ENCODE peak calls at places on chromosome 7, in five cellular contexts. H is HCT116, G is K562, W is HepG2, R is SK-N-SH. A is an unnamed sample.

GRCh38 chr7:74051629-74052410 is 23.8 kb downstream of the ELN start:
- DNase-seq in G (peak; percentile 82), W (peak; percentile 56), H (peak; percentile 34), R (peak; percentile 74), A (peak; percentile 43)

GRCh38 chr7:4244635-4245034 is 437.5 kb upstream of the FOXK1 start:
- DNase-seq in R (no peak), G (no peak), W (no peak), H (no peak), A (no peak)

GRCh38 chr7:99631311-99632109 is 14.8 kb downstream of the ZSCAN25 start:
- DNase-seq in R (no peak), W (peak; percentile 64), G (peak; percentile 43), H (no peak), A (peak; percentile 42)

GRCh38 chr7:108448777-108449576 is 7.3 kb downstream of the NRCAM start:
- DNase-seq in G (no peak), R (peak; percentile 22), H (no peak), W (no peak), A (no peak)

GRCh38 chr7:93837245-93837644 is 53.3 kb downstream of the TFPI2 start:
- DNase-seq in H (no peak), R (peak; percentile 11), W (no peak), G (no peak), A (no peak)

GRCh38 chr7:155980841-155981240 is 168.6 kb upstream of the SHH start:
- DNase-seq in W (no peak), R (no peak), G (no peak), H (no peak), A (no peak)

GRCh38 chr7:70143089-70144044 is 545.1 kb downstream of the AUTS2 start:
- DNase-seq in G (no peak), R (peak; percentile 40), H (no peak), W (no peak), A (no peak)

GRCh38 chr7:36010656-36011587 is 142.1 kb upstream of the EEPD1 start:
- DNase-seq in G (no peak), R (no peak), H (no peak), W (no peak), A (no peak)

GRCh38 chr7:73829921-73830617 is 727 bp upstream of the CLDN4 start:
- DNase-seq in G (no peak), H (no peak), W (peak; percentile 86), R (no peak), A (no peak)

GRCh38 chr7:98995523-98996161 is 117.3 kb downstream of the TRRAP start:
- DNase-seq in G (no peak), W (no peak), H (no peak), R (no peak), A (no peak)

GRCh38 chr7:70044525-70044924 is 446.2 kb downstream of the AUTS2 start:
- DNase-seq in G (no peak), W (no peak), H (no peak), R (no peak), A (no peak)

GRCh38 chr7:69115788-69116187 is 482.5 kb upstream of the AUTS2 start:
- DNase-seq in W (no peak), R (no peak), G (no peak), H (no peak), A (no peak)

GRCh38 chr7:17369686-17370426 is 71.4 kb downstream of the AHR start:
- DNase-seq in H (no peak), W (peak; percentile 7), G (no peak), R (no peak), A (no peak)

GRCh38 chr7:94045566-94045965 is 41.4 kb upstream of the BET1 start:
- DNase-seq in W (no peak), R (no peak), G (no peak), H (no peak), A (no peak)

GRCh38 chr7:80134536-80135305 is at the start of gene GNAI1:
- DNase-seq in W (peak; percentile 27), H (peak; percentile 60), R (peak; percentile 98), G (peak; percentile 23), A (peak; percentile 44)

GRCh38 chr7:18126274-18126673 is 98.6 kb upstream of the PRPS1L1 start:
- DNase-seq in H (no peak), G (no peak), R (no peak), W (no peak), A (no peak)

GRCh38 chr7:1725199-1725701 is 55.2 kb downstream of the ELFN1 start:
- DNase-seq in G (no peak), R (no peak), H (no peak), W (no peak), A (no peak)

GRCh38 chr7:74512762-74513161 is 59.1 kb downstream of the GTF2IRD1 start:
- DNase-seq in R (no peak), W (no peak), G (no peak), H (no peak), A (no peak)

GRCh38 chr7:40470111-40470736 is 335.4 kb downstream of the SUGCT start:
- DNase-seq in H (no peak), R (no peak), W (peak; percentile 91), G (no peak), A (no peak)

GRCh38 chr7:90788057-90788456 is 191.9 kb downstream of the CDK14 start:
- DNase-seq in W (no peak), G (no peak), H (no peak), R (no peak), A (no peak)

GRCh38 chr7:152674860-152675760 is 831 bp downstream of the XRCC2 start:
- DNase-seq in H (no peak), G (peak; percentile 56), W (peak; percentile 47), R (peak; percentile 78), A (no peak)

GRCh38 chr7:17674956-17675300 is 265.4 kb downstream of the SNX13 start:
- DNase-seq in H (no peak), G (no peak), R (no peak), W (no peak), A (no peak)

GRCh38 chr7:83849135-83849534 is 200.2 kb upstream of the SEMA3E start:
- DNase-seq in H (no peak), R (no peak), W (no peak), G (no peak), A (no peak)

GRCh38 chr7:156308976-156309620 is 331.5 kb upstream of the RNF32 start:
- DNase-seq in R (no peak), H (no peak), W (no peak), G (no peak), A (no peak)

GRCh38 chr7:106542550-106543220 is 118.3 kb downstream of the CCDC71L start:
- DNase-seq in H (peak; percentile 77), G (peak; percentile 80), R (peak; percentile 65), W (peak; percentile 48), A (peak; percentile 81)

GRCh38 chr7:21884496-21884895 is 61.2 kb downstream of the CDCA7L start:
- DNase-seq in H (no peak), R (no peak), G (no peak), W (no peak), A (no peak)

GRCh38 chr7:80499350-80499955 is 12.4 kb downstream of the GNAT3 start:
- DNase-seq in H (peak; percentile 87), R (no peak), W (peak; percentile 72), G (no peak), A (no peak)

GRCh38 chr7:20798081-20798693 is 11.5 kb upstream of the SP8 start:
- DNase-seq in G (peak; percentile 91), W (no peak), R (peak; percentile 86), H (peak; percentile 54), A (no peak)

DNA sequence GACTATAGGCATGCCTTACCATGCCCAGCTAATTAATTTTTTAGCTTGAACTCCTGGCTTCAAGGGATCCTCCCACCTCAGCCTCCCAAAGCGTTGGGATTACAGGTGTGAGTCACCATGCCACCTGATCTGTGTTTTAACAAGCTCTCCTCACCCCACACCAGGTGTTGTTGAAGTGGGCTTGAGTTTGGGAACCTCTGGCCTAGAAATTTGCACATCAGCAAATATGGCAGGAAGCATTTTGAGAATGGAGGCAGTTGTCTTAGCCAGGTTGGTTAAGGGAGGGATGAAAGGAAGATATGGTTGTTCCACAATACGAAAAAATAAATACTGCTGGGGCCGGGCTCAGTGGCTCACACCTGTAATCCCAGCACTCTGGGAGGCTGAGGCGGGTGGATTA is 433.1 kb downstream of the TYW1 start:
- DNase-seq in H (no peak), W (no peak), R (no peak), G (no peak), A (no peak)
- TF ChIP-seq YY1 in H (no peak), W (no peak), R (no peak), G (no peak), A (no peak)

DNA sequence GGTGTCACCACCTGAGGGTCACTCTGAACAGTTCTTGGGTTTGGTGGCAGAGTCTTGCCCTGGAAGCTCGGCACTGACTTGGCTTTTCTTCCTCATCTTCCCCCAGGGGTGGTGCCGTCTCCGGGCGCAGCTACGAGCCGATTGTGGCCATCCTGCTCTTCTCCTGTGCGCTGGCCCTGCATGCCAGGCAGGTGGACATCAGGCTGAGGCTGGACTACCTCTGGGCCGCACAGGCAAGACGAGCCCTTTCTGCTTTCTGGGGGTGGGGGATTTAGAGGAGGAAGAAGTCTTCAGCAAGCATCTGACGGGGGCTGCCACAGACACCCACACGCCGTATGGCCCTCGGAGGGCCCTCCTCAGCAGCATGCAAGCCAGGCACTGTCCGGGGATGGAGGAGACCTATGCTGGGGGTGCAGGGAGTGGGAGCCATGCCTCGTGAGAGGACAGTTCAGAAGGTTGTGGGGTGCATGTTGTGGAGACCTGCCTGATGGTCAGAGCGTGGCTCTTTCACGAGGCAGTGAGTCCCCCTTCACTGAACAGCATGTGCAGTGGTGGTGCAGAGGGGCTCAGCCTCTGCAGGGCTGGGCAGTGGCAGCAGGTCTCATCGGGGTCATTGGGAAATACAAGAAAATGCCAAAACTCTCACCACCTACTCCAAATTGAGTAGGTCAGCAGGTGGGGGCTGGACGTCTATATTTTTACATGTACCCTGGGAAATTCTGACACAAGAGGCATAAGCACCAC is 112.4 kb downstream of the ADCY1 start:
- DNase-seq in G (no peak), R (no peak), H (no peak), W (no peak), A (no peak)
- TF ChIP-seq YY1 in G (no peak), R (no peak), H (no peak), W (no peak), A (no peak)

DNA sequence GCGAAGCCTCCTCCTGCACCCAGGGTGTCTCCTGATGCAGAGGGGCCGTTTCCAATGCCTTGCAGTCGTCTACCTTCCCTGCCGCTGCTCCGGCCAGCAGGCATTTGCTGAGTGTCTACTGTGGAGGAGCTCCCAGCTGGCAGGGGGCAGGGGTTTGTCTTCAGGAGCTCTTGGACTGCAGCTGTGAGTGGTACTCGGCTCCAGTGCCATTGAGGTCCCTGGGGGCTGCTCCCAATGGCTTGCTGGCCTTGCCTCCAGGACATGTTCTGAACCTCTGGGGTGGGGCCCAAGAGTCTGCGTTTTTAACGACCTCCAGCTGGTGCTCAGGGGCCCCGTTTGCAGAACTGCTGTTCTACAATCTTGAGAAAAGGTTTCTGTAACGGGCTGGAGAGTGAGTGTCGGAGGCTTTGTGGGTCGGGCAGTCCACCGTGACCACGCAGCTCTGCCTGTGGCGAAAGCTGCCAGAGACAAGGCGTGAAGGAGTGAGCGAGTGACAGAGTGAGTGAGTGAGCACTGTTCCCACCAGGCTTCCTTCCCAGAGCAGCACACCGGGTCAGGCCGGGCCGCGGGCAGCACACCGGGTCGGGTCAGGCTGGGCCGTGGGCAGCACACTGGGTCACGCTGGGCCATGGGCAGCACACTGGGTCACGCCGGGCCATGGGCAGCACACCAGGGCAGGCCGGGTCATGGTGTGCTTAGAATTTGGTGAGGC is 520.2 kb downstream of the PTPRN2 start:
- DNase-seq in R (no peak), G (no peak), H (no peak), W (no peak), A (no peak)
- TF ChIP-seq YY1 in R (no peak), G (no peak), H (no peak), W (no peak), A (no peak)

DNA sequence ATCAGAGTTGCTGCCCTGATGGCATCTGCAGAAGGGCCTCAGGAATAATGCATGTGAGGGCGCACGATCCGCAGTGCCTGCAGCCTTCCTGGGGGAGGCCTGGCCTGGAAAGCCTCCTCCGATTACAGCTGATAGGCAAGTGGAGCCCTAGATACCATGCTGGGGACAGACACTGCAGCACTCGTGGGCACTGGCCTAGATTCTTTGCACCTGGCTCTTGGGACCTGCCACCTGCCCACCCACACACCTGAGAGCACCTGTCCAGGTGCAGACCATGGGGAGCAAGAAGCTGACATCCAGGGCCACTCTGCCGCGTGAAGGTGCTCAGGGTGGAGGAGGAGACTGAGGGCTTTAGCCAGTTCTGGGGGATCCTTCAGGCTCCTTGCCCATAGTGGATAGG is 14.8 kb downstream of the YKT6 start:
- DNase-seq in W (no peak), G (no peak), R (peak; percentile 38), H (no peak), A (no peak)
- TF ChIP-seq YY1 in W (no peak), G (no peak), R (no peak), H (no peak), A (no peak)